ENCODE peak calls at places on chromosomes 6 and 20, in four cellular contexts. One of them, this sample, is unnamed.

GRCh38 chr6:52263709-52264320 is 19.5 kb upstream of the IL17F start:
- DNase-seq in endothelial cell of umbilical vein: peak
- DNase-seq in neural progenitor cell: peak
- DNase-seq in hepatocyte: peak
- DNase-seq in this sample: no peak

GRCh38 chr6:43851204-43851855 is 81.3 kb downstream of the VEGFA start:
- DNase-seq in hepatocyte: peak
- DNase-seq in neural progenitor cell: no peak
- DNase-seq in endothelial cell of umbilical vein: no peak
- DNase-seq in this sample: no peak

GRCh38 chr20:2022163-2022562 is 28.3 kb upstream of the PDYN start:
- DNase-seq in neural progenitor cell: no peak
- DNase-seq in endothelial cell of umbilical vein: no peak
- DNase-seq in hepatocyte: no peak
- DNase-seq in this sample: no peak

GRCh38 chr6:3825851-3826581 is 23.2 kb upstream of the FAM50B start:
- DNase-seq in hepatocyte: peak
- DNase-seq in endothelial cell of umbilical vein: peak
- DNase-seq in neural progenitor cell: no peak
- DNase-seq in this sample: peak

GRCh38 chr6:13302751-13303667 is 25.3 kb downstream of the TBC1D7 start:
- DNase-seq in neural progenitor cell: no peak
- DNase-seq in hepatocyte: peak
- DNase-seq in endothelial cell of umbilical vein: peak
- DNase-seq in this sample: peak

GRCh38 chr6:73637404-73637803 is 16.4 kb downstream of the SLC17A5 start:
- DNase-seq in neural progenitor cell: no peak
- DNase-seq in hepatocyte: no peak
- DNase-seq in endothelial cell of umbilical vein: no peak
- DNase-seq in this sample: no peak

GRCh38 chr6:159788757-159789376 is 535 bp downstream of the TCP1 start:
- DNase-seq in neural progenitor cell: peak
- DNase-seq in hepatocyte: peak
- DNase-seq in endothelial cell of umbilical vein: peak
- DNase-seq in this sample: no peak

GRCh38 chr20:48381353-48382120 is 446.3 kb downstream of the PREX1 start:
- DNase-seq in endothelial cell of umbilical vein: no peak
- DNase-seq in hepatocyte: no peak
- DNase-seq in neural progenitor cell: no peak
- DNase-seq in this sample: no peak

GRCh38 chr6:37049990-37050853 is 44.8 kb downstream of the FGD2 start:
- DNase-seq in endothelial cell of umbilical vein: no peak
- DNase-seq in neural progenitor cell: no peak
- DNase-seq in hepatocyte: no peak
- DNase-seq in this sample: no peak

GRCh38 chr6:167691566-167692312 is 135.0 kb upstream of the AFDN start:
- DNase-seq in neural progenitor cell: no peak
- DNase-seq in endothelial cell of umbilical vein: no peak
- DNase-seq in hepatocyte: no peak
- DNase-seq in this sample: no peak

GRCh38 chr20:41038878-41039404 is 10.3 kb downstream of the TOP1 start:
- DNase-seq in hepatocyte: peak
- DNase-seq in endothelial cell of umbilical vein: no peak
- DNase-seq in neural progenitor cell: no peak
- DNase-seq in this sample: no peak

GRCh38 chr6:7338031-7338430 is 25.0 kb upstream of the SSR1 start:
- DNase-seq in neural progenitor cell: no peak
- DNase-seq in hepatocyte: no peak
- DNase-seq in endothelial cell of umbilical vein: no peak
- DNase-seq in this sample: no peak

GRCh38 chr6:127192911-127193503 is 73.7 kb upstream of the RNF146 start:
- DNase-seq in endothelial cell of umbilical vein: peak
- DNase-seq in neural progenitor cell: no peak
- DNase-seq in hepatocyte: no peak
- DNase-seq in this sample: no peak

GRCh38 chr6:130681028-130681427 is 146.2 kb upstream of the SMLR1 start:
- DNase-seq in neural progenitor cell: no peak
- DNase-seq in endothelial cell of umbilical vein: peak
- DNase-seq in hepatocyte: no peak
- DNase-seq in this sample: no peak

GRCh38 chr6:21348462-21349195 is 244.9 kb upstream of the SOX4 start:
- DNase-seq in endothelial cell of umbilical vein: peak
- DNase-seq in hepatocyte: peak
- DNase-seq in neural progenitor cell: peak
- DNase-seq in this sample: no peak

GRCh38 chr20:32019156-32019510 is 8.9 kb downstream of the CCM2L start:
- DNase-seq in endothelial cell of umbilical vein: no peak
- DNase-seq in neural progenitor cell: peak
- DNase-seq in hepatocyte: peak
- DNase-seq in this sample: no peak

GRCh38 chr6:30568245-30568644 is 3.0 kb upstream of the ABCF1 start:
- DNase-seq in neural progenitor cell: no peak
- DNase-seq in hepatocyte: no peak
- DNase-seq in endothelial cell of umbilical vein: no peak
- DNase-seq in this sample: no peak

GRCh38 chr6:168163096-168163731 is 84.2 kb upstream of the FRMD1 start:
- DNase-seq in endothelial cell of umbilical vein: no peak
- DNase-seq in hepatocyte: peak
- DNase-seq in neural progenitor cell: peak
- DNase-seq in this sample: no peak

GRCh38 chr6:128806274-128806673 is 76.7 kb upstream of the LAMA2 start:
- DNase-seq in endothelial cell of umbilical vein: no peak
- DNase-seq in hepatocyte: no peak
- DNase-seq in neural progenitor cell: no peak
- DNase-seq in this sample: no peak

GRCh38 chr20:51767867-51768758 is at the start of gene ATP9A:
- DNase-seq in neural progenitor cell: peak
- DNase-seq in endothelial cell of umbilical vein: no peak
- DNase-seq in hepatocyte: peak
- DNase-seq in this sample: no peak

GRCh38 chr6:55953384-55953783 is 78.0 kb upstream of the BMP5 start:
- DNase-seq in endothelial cell of umbilical vein: peak
- DNase-seq in neural progenitor cell: no peak
- DNase-seq in hepatocyte: peak
- DNase-seq in this sample: no peak

GRCh38 chr6:102994866-102995265 is 1601.4 kb downstream of the GRIK2 start:
- DNase-seq in neural progenitor cell: no peak
- DNase-seq in hepatocyte: no peak
- DNase-seq in endothelial cell of umbilical vein: no peak
- DNase-seq in this sample: no peak

GRCh38 chr20:34874094-34874654 is 1.5 kb upstream of the GGT7 start:
- DNase-seq in endothelial cell of umbilical vein: peak
- DNase-seq in hepatocyte: peak
- DNase-seq in neural progenitor cell: peak
- DNase-seq in this sample: peak

GRCh38 chr20:63242736-63243135 is 7.0 kb downstream of the BIRC7 start:
- DNase-seq in hepatocyte: no peak
- DNase-seq in neural progenitor cell: no peak
- DNase-seq in endothelial cell of umbilical vein: no peak
- DNase-seq in this sample: no peak

GRCh38 chr6:35484921-35485392 is 11.9 kb downstream of the TEAD3 start:
- DNase-seq in neural progenitor cell: no peak
- DNase-seq in hepatocyte: no peak
- DNase-seq in endothelial cell of umbilical vein: no peak
- DNase-seq in this sample: no peak

GRCh38 chr6:40996591-40997247 is 42.3 kb downstream of the UNC5CL start:
- DNase-seq in hepatocyte: peak
- DNase-seq in neural progenitor cell: peak
- DNase-seq in endothelial cell of umbilical vein: peak
- DNase-seq in this sample: no peak

GRCh38 chr6:44661221-44661609 is 273.7 kb downstream of the CDC5L start:
- DNase-seq in hepatocyte: no peak
- DNase-seq in endothelial cell of umbilical vein: no peak
- DNase-seq in neural progenitor cell: no peak
- DNase-seq in this sample: peak

GRCh38 chr6:33856655-33857054 is 52.9 kb upstream of the MLN start:
- DNase-seq in neural progenitor cell: no peak
- DNase-seq in hepatocyte: no peak
- DNase-seq in endothelial cell of umbilical vein: no peak
- DNase-seq in this sample: no peak

GRCh38 chr6:11983306-11983705 is 28.8 kb upstream of the HIVEP1 start:
- DNase-seq in endothelial cell of umbilical vein: no peak
- DNase-seq in neural progenitor cell: no peak
- DNase-seq in hepatocyte: no peak
- DNase-seq in this sample: no peak
- H2AFZ ChIP-seq in endothelial cell of umbilical vein: no peak
- H2AFZ ChIP-seq in neural progenitor cell: peak
- H2AFZ ChIP-seq in hepatocyte: no peak
- H2AFZ ChIP-seq in this sample: no peak

GRCh38 chr6:104952911-104953409 is 3.9 kb upstream of the LIN28B start:
- DNase-seq in neural progenitor cell: peak
- DNase-seq in hepatocyte: peak
- DNase-seq in endothelial cell of umbilical vein: no peak
- DNase-seq in this sample: no peak
- TF ChIP-seq EZH2 in neural progenitor cell: peak
- TF ChIP-seq EZH2 in hepatocyte: peak
- TF ChIP-seq EZH2 in endothelial cell of umbilical vein: peak
- TF ChIP-seq EZH2 in this sample: peak

DNA sequence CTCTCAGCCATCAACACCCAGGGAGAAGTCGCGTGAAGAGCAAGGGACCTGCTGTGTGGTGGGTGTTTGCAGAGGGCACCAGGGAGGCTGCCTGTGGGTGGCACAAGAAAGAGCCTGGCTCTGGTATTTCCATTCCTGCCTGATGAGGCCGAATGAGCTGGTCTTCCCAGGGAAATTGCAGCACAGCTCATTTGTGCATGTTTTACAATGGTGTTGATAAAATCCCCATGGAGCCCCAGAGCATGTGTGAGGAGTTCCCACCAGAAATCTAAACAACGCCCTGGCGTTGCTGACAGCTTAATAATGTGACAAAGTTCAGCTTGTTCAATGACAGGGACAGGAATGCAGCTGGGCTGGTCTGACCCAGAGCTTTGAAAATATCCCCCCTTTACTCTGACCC is 135.5 kb downstream of the CLIC5 start:
- DNase-seq in hepatocyte: peak
- DNase-seq in neural progenitor cell: no peak
- DNase-seq in endothelial cell of umbilical vein: no peak
- DNase-seq in this sample: no peak
- H2AFZ ChIP-seq in hepatocyte: no peak
- H2AFZ ChIP-seq in neural progenitor cell: no peak
- H2AFZ ChIP-seq in endothelial cell of umbilical vein: no peak
- H2AFZ ChIP-seq in this sample: no peak

GRCh38 chr6:150599199-150600002 is at the start of gene PLEKHG1:
- DNase-seq in neural progenitor cell: peak
- DNase-seq in hepatocyte: peak
- DNase-seq in endothelial cell of umbilical vein: peak
- DNase-seq in this sample: no peak

GRCh38 chr6:150598858-150599198 is 857 bp upstream of the PLEKHG1 start:
- DNase-seq in hepatocyte: no peak
- DNase-seq in neural progenitor cell: no peak
- DNase-seq in endothelial cell of umbilical vein: no peak
- DNase-seq in this sample: no peak

GRCh38 chr6:150598401-150598800 is 1.3 kb upstream of the PLEKHG1 start:
- DNase-seq in hepatocyte: no peak
- DNase-seq in neural progenitor cell: no peak
- DNase-seq in endothelial cell of umbilical vein: no peak
- DNase-seq in this sample: no peak

GRCh38 chr6:150600302-150601017 is 775 bp downstream of the PLEKHG1 start:
- DNase-seq in endothelial cell of umbilical vein: peak
- DNase-seq in hepatocyte: peak
- DNase-seq in neural progenitor cell: peak
- DNase-seq in this sample: peak

GRCh38 chr6:150600003-150600301 is 267 bp downstream of the PLEKHG1 start:
- DNase-seq in endothelial cell of umbilical vein: no peak
- DNase-seq in hepatocyte: no peak
- DNase-seq in neural progenitor cell: no peak
- DNase-seq in this sample: no peak
- TF ChIP-seq EZH2 in endothelial cell of umbilical vein: no peak
- TF ChIP-seq EZH2 in hepatocyte: peak
- TF ChIP-seq EZH2 in neural progenitor cell: no peak
- TF ChIP-seq EZH2 in this sample: no peak

GRCh38 chr6:116034327-116034726 is 26.4 kb downstream of the FRK start:
- DNase-seq in hepatocyte: no peak
- DNase-seq in endothelial cell of umbilical vein: peak
- DNase-seq in neural progenitor cell: no peak
- DNase-seq in this sample: no peak

GRCh38 chr6:116036075-116036773 is 24.5 kb downstream of the FRK start:
- DNase-seq in neural progenitor cell: no peak
- DNase-seq in endothelial cell of umbilical vein: peak
- DNase-seq in hepatocyte: no peak
- DNase-seq in this sample: no peak

GRCh38 chr6:116030745-116031144 is 29.9 kb downstream of the FRK start:
- DNase-seq in endothelial cell of umbilical vein: no peak
- DNase-seq in neural progenitor cell: no peak
- DNase-seq in hepatocyte: no peak
- DNase-seq in this sample: no peak

GRCh38 chr6:116035616-116036015 is 25.1 kb downstream of the FRK start:
- DNase-seq in neural progenitor cell: no peak
- DNase-seq in endothelial cell of umbilical vein: no peak
- DNase-seq in hepatocyte: no peak
- DNase-seq in this sample: no peak

DNA sequence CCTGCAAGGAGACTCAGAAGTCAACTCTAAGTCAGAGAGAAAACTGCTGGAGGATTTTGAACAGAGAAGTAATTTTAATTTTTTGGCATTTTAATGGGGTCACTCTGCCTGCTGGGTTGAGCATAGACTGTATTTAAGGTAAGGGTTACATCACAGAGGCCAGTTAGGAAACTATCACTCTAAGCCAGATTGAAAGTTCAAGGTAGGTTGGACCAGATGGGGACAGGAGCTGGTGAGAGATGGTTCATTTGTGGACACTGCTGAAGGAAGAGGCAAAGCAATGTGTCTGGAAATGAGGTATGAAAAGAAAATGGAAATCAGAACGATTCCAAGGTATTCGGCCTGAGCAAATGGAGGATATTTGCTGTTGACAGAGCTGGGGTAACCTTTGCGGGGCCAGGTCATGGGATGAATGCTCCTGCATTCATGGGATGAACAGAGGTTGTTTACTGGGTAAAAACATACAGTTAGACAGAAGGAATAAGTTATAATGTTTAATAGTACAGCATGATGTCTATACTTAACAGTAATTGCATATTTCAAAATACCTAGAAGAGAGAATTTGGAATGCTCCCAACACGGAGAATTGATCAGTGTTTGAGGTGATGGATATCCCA is 26.9 kb downstream of the FRK start:
- DNase-seq in hepatocyte: no peak
- DNase-seq in neural progenitor cell: no peak
- DNase-seq in endothelial cell of umbilical vein: no peak
- DNase-seq in this sample: no peak
- H2AFZ ChIP-seq in hepatocyte: no peak
- H2AFZ ChIP-seq in neural progenitor cell: no peak
- H2AFZ ChIP-seq in endothelial cell of umbilical vein: no peak
- H2AFZ ChIP-seq in this sample: no peak

This sample was measured in keratinocyte.